ENCODE peak calls at places on chromosome 20, in nine cellular contexts. N is fibroblast of lung, T is heart right ventricle, O is pancreas, C is lung, K is AG10803, A is tibial artery, I is IMR-90, R is dorsolateral prefrontal cortex. M is an unnamed sample.

GRCh38 chr20:5504061-5504739 is 187.4 kb upstream of the PROKR2 start:
- DNase-seq in N (peak), T (peak), O (peak), C (peak), K (peak), A (peak), I (no peak), R (peak), M (peak)

GRCh38 chr20:25053207-25054132 is 4.5 kb downstream of the ACSS1 start:
- DNase-seq in N (peak), T (peak), O (peak), C (no peak), K (peak), A (peak), I (peak), R (no peak), M (no peak)

GRCh38 chr20:5096463-5096862 is 23.3 kb downstream of the PCNA start:
- DNase-seq in N (no peak), T (no peak), O (no peak), C (no peak), K (no peak), A (no peak), I (no peak), R (no peak), M (no peak)

GRCh38 chr20:48340915-48341314 is 486.9 kb downstream of the PREX1 start:
- DNase-seq in N (no peak), T (no peak), O (no peak), C (no peak), K (no peak), A (no peak), I (no peak), R (no peak), M (no peak)

GRCh38 chr20:4158466-4159050 is 143.2 kb upstream of the RNF24 start:
- DNase-seq in N (no peak), T (no peak), O (no peak), C (no peak), K (peak), A (no peak), I (no peak), R (no peak), M (no peak)

GRCh38 chr20:59598625-59599310 is 5.6 kb upstream of the PHACTR3 start:
- DNase-seq in N (no peak), T (peak), O (peak), C (no peak), K (peak), A (no peak), I (no peak), R (peak), M (peak)

GRCh38 chr20:19786311-19786710 is 28.3 kb downstream of the RIN2 start:
- DNase-seq in N (peak), T (peak), O (no peak), C (peak), K (peak), A (peak), I (peak), R (no peak), M (no peak)

GRCh38 chr20:53100476-53100911 is 128.3 kb downstream of the TSHZ2 start:
- DNase-seq in N (no peak), T (no peak), O (no peak), C (no peak), K (peak), A (no peak), I (no peak), R (no peak), M (no peak)

GRCh38 chr20:19922716-19923115 is 94.4 kb upstream of the NAA20 start:
- DNase-seq in N (no peak), T (no peak), O (no peak), C (no peak), K (no peak), A (no peak), I (no peak), R (no peak), M (no peak)

GRCh38 chr20:41387433-41387832 is 20.8 kb upstream of the EMILIN3 start:
- DNase-seq in N (no peak), T (no peak), O (no peak), C (no peak), K (no peak), A (no peak), I (no peak), R (no peak), M (no peak)

DNA sequence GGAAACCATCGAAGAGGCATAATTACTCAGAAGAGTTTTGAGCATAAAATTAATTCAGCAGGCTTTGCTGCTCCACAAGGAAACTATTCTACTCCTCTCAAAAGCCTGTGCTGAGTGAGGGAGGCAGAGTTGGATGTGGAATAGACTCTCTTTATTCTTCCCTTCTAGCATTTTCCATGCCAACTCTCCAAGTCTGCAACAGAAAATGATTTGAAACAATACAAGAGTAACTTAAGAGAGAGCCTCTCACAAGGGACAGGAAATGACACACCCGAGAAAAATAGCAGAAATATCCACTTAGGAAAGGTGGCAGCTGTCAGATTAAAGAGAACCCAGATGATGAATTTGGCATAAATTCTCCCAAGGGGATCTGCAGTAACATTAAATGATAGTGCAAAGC is 26.3 kb upstream of the LAMP5 start:
- DNase-seq in N (no peak), T (no peak), O (no peak), C (no peak), K (no peak), A (no peak), I (no peak), R (no peak), M (no peak)
- H3K4me3 ChIP-seq in N (no peak), T (no peak), O (no peak), C (no peak), K (no peak), A (no peak), I (no peak), R (no peak), M (no peak)

DNA sequence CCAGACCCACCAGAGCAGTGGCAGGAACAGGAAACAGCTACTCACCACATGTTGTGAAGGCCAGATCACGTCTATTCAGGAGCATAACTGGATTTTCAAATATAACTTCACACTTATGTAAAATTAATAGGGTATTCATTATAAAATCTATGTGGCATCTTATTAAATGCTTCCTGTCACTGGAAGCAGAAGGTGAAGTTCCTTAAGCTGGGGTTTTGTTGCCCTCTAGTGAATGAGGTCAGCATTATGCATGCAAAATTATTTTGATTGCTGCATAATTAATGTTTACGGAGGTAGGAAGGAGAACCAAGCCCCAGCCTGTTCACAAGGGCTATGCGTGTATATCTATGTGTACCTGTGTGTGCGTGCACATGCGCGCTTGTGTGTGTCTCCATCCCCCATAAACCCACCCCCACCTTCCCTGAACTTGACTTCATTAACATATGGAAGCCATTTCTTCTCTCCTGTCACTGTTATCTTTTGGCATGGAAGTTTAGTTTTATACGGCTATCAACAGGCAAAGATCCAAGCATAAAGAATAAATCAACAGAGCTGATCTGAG is 90.3 kb upstream of the CDH4 start:
- DNase-seq in N (peak), T (no peak), O (no peak), C (no peak), K (peak), A (no peak), I (no peak), R (no peak), M (no peak)
- TF ChIP-seq CTCF in N (peak), T (no peak), O (no peak), C (no peak), K (peak), A (no peak), I (peak), R (no peak), M (no peak)

DNA sequence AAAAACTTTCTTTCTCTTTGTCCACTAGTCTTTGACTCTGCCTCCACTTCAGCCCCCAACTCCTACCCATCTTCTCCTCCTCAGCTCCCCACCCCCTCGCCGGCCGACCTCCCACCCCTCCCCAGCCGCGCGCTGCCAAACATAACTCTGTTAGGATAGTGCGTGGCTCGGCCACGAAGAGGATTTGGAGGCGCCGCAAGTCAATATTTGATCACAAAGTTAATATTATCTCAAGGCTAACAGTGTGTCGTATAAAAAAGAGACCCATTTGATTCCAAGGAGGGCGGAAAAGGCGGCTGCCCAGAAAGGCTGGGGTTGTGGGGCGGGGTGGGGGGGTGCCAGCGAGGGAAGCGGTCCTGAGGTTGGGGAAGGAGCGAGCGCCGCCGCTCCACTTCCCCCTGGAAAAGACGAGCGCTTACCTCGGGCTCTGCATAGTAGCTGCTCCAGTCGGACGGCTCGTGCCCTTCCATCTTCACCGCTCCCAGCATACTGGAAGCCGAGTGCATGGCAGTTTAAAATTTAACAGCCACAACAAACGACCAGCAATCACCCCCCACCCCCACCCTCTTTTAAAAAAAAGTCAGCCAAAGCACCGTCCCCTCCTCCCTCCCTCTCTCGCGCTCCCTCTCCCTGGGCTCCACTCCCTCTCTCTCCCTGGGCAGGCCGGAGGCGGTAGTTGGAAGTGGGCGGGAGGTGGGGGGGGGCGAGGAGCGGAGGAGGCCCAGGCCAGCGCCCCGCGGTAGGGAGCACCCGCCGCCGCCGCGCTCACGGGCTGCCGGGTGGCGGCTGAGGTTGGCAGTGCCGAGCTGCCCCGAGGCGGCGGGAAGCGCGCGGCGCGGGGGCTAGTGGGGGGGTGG is at the start of gene FOXA2:
- DNase-seq in N (no peak), T (no peak), O (peak), C (peak), K (no peak), A (no peak), I (no peak), R (no peak), M (no peak)
- H3K4me3 ChIP-seq in N (no peak), T (peak), O (peak), C (peak), K (no peak), A (peak), I (no peak), R (peak), M (no peak)

DNA sequence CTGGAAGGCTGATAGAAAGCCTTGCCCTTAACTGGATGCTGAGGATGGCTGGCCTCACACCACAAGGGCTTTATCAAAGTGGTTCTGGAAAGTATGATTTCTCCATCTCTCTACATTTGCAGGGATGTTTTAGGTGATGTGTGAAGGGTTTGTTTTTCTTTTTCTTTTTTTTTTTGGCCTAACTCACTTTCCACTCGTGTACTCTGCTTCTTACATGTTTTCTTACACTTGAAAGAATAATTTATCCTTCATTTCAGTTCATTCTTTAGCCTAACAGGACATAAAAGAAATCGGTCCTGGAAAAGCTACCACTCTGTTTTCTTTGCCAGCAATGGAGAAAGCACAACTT is 41.2 kb downstream of the ISM1 start:
- DNase-seq in N (no peak), T (no peak), O (no peak), C (no peak), K (no peak), A (no peak), I (no peak), R (no peak), M (no peak)
- TF ChIP-seq CTCF in N (no peak), T (no peak), O (no peak), C (no peak), K (no peak), A (no peak), I (no peak), R (no peak), M (no peak)

M was measured in GM12865.